ENCODE peak calls at places on chromosome 15, in five cellular contexts. D is K562, I is GM12878, N is HepG2, B is H1. A is an unnamed sample.

GRCh38 chr15:30008156-30008555 is 74.6 kb upstream of the GOLGA8J start:
- DNase-seq in D (no peak), I (no peak), N (no peak), B (no peak), A (no peak)

GRCh38 chr15:36356978-36357582 is 222.3 kb upstream of the CDIN1 start:
- DNase-seq in D (no peak), I (no peak), N (no peak), B (no peak), A (no peak)

GRCh38 chr15:41603941-41604660 is 45.1 kb downstream of the TYRO3 start:
- DNase-seq in D (peak), I (no peak), N (peak), B (peak), A (peak)

GRCh38 chr15:67409175-67409574 is 111.8 kb upstream of the C15orf61 start:
- DNase-seq in D (peak), I (no peak), N (no peak), B (no peak), A (peak)

GRCh38 chr15:31211353-31211752 is 109.8 kb upstream of the TRPM1 start:
- DNase-seq in D (no peak), I (no peak), N (no peak), B (no peak), A (no peak)

GRCh38 chr15:89379423-89379735 is 44.8 kb upstream of the POLG start:
- DNase-seq in D (no peak), I (no peak), N (no peak), B (no peak), A (peak)

GRCh38 chr15:58980351-58980939 is 7.0 kb upstream of the RNF111 start:
- DNase-seq in D (peak), I (no peak), N (peak), B (no peak), A (peak)

GRCh38 chr15:62749445-62749844 is 293.1 kb upstream of the TPM1 start:
- DNase-seq in D (no peak), I (no peak), N (no peak), B (no peak), A (peak)

GRCh38 chr15:100172356-100173024 is 169.3 kb downstream of the ADAMTS17 start:
- DNase-seq in D (no peak), I (no peak), N (no peak), B (no peak), A (no peak)

GRCh38 chr15:98123834-98124233 is 163.3 kb downstream of the ARRDC4 start:
- DNase-seq in D (no peak), I (no peak), N (no peak), B (no peak), A (no peak)

GRCh38 chr15:48373855-48374421 is 42.7 kb downstream of the DUT start:
- DNase-seq in D (peak), I (no peak), N (no peak), B (no peak), A (no peak)

GRCh38 chr15:50137330-50137761 is 18.3 kb upstream of the ATP8B4 start:
- DNase-seq in D (peak), I (no peak), N (no peak), B (no peak), A (no peak)

GRCh38 chr15:82647045-82647834 is at the start of gene CPEB1:
- DNase-seq in D (peak), I (no peak), N (no peak), B (no peak), A (peak)

GRCh38 chr15:25790003-25790660 is 73.0 kb downstream of the ATP10A start:
- DNase-seq in D (no peak), I (no peak), N (no peak), B (no peak), A (peak)

GRCh38 chr15:93030430-93031102 is 58.4 kb downstream of the RGMA start:
- DNase-seq in D (peak), I (peak), N (peak), B (peak), A (peak)

GRCh38 chr15:28903555-28903954 is 17.8 kb downstream of the APBA2 start:
- DNase-seq in D (no peak), I (no peak), N (no peak), B (no peak), A (no peak)

GRCh38 chr15:78206326-78207109 is 27.8 kb downstream of the ACSBG1 start:
- DNase-seq in D (no peak), I (no peak), N (no peak), B (no peak), A (no peak)

GRCh38 chr15:67915374-67916050 is 75.7 kb upstream of the RNU6-1 start:
- DNase-seq in D (no peak), I (no peak), N (peak), B (no peak), A (peak)

GRCh38 chr15:35062164-35063099 is 22.7 kb downstream of the NANOGP8 start:
- DNase-seq in D (no peak), I (no peak), N (no peak), B (no peak), A (peak)

GRCh38 chr15:86060614-86061125 is 19.0 kb upstream of the AGBL1 start:
- DNase-seq in D (no peak), I (no peak), N (no peak), B (no peak), A (no peak)
- TF ChIP-seq CREB1 in D (no peak), I (no peak), N (no peak), B (no peak), A (no peak)

DNA sequence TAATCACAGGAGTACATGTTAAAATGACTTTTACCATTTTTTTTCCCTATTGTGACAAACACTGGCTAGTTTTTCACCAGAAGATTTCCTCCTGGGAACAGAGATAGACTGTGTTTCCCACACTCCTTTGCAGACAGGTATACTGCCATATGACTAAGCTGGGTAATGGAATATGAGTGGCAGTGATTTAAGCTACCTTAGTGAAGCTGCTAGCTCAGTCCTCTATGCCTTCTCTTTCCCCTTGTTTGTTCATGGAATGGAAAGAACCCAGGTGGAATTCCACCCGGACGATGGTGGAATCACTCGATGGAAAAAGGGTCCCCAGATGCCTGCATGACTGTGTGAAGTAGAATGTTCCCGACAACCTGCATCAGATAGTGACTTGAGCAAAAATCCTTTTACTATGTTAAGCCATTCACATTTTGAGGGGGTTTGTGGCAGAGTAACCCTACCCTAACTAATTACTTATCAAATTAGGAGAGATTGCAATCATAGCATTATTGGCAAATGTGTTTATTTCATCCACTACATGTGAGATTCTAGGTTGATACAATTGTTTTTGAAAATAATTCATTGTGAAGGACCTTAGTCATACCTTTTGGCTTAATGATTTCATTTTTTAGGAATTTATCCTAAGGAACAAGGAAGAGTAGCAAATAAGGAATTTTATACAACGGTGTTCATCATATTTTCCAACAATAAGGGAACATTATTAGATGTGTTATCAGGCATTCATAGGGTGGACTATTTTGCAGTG is 16.5 kb downstream of the THSD4 start:
- DNase-seq in D (no peak), I (no peak), N (no peak), B (no peak), A (no peak)
- H3K27ac ChIP-seq in D (no peak), I (no peak), N (no peak), B (no peak), A (no peak)

DNA sequence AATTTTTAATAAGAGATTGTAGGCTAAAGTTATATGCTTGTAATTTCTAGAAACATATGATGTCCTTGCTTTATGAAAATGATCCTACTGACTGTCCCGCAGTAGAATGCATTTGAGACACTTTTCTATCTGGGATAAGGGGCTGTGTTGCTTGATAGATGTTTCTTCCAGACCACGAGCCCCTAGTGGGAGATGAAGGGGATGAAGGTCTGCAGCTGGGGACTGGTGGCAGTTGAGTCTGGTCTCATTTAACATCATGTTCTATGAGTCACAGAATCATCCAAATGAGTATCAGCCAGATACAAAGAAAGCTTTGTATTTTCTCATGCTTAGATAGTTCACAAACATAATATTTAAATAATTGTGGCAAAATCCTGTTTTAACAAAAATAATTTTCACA is 84.3 kb upstream of the PRTG start:
- DNase-seq in D (no peak), I (no peak), N (no peak), B (no peak), A (peak)
- TF ChIP-seq CREB1 in D (no peak), I (no peak), N (no peak), B (no peak), A (no peak)

GRCh38 chr15:86611392-86612040 is 531.8 kb downstream of the AGBL1 start:
- DNase-seq in D (no peak), I (no peak), N (no peak), B (no peak), A (peak)
- H3K27ac ChIP-seq in D (no peak), I (no peak), N (no peak), B (peak), A (peak)

DNA sequence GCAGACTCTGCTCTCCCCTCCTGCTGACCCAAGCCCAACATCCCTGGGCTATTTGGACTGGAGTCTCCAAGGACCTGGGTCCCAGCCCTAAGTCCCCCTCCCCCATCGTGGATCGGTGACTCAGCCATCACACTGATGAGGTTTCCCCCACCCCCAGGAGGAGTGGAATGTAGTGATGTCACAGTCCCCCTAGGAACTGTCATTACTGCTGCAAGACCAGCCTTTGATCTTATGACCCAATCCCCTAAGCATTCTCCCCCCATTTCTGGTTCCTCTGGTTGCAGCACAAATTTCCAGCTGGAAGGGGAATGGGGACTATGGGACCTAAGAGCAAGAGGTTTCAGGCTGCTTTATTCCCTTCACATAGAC is 63.4 kb upstream of the CSPG4 start:
- DNase-seq in D (peak), I (no peak), N (peak), B (no peak), A (peak)
- TF ChIP-seq CREB1 in D (no peak), I (no peak), N (peak), B (peak), A (no peak)

DNA sequence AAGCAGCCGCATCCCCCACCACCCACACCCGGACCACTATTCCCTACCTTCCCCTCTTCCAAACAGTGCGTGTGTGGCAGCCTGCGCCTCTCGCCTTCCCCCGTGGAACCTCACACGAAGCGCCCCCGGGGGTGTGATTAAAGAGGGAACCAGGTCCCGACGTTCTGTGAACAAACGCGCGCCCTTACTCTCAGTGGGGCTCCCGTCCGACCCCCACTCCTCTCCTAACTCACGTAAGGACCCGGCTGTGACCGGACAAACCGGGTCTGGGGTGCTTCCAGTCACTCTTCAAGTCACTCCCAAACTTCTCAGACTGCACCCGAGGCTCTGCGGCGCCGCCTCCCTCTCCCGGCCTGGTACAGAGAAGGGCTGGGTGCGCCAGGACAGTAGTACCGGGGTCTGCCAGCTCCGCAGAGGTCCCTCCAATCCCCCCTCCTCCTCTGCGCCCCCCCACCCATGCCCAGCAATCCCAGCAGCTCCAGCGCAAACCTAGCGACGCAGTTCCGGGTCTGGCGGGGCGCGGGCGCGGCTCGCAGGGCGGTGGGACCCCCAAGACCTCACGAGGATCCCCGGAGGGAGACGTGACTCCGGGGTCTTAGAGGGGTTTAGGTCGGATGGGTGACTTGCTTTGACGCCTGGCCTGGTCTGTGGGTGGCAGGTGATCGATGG is 574 bp downstream of the DUOXA1 start:
- DNase-seq in D (no peak), I (no peak), N (no peak), B (no peak), A (peak)
- H3K27ac ChIP-seq in D (no peak), I (no peak), N (no peak), B (no peak), A (no peak)

A was measured in GM23338.